ENCODE peak calls at places on chromosomes 13 and 19, in nine cellular contexts. R is GM10248; V is K562; S is left ventricle myocardium inferior; J is T-helper 1 cell; M is DMS79; T is stimulated activated CD8-positive, alpha-beta memory T cell treated with anti-CD3 and anti-CD28 coated beads, Interleukin-7, amount 100 ng/mL, for 1 hour; Z is GM23248; N is mucosa of gallbladder. U is an unnamed sample.

GRCh38 chr19:51108066-51108804 is at the start of gene CTU1:
- DNase-seq in R (peak; percentile 97), V (peak; percentile 95), S (peak; percentile 98), J (peak; percentile 98), M (peak; percentile 83), T (peak; percentile 93), Z (peak; percentile 99), N (peak; percentile 99), U (peak; percentile 100)

GRCh38 chr13:106349080-106349841 is 186.2 kb downstream of the EFNB2 start:
- DNase-seq in R (no peak), V (no peak), S (peak; percentile 14), J (no peak), M (peak; percentile 38), T (no peak), Z (no peak), N (peak; percentile 18), U (peak; percentile 10)

GRCh38 chr13:27171244-27171829 is at the start of gene USP12:
- DNase-seq in R (peak; percentile 37), V (peak; percentile 60), S (peak; percentile 37), J (peak; percentile 27), M (no peak), T (no peak), Z (no peak), N (no peak), U (peak; percentile 78)

GRCh38 chr19:35170359-35171061 is 16.0 kb downstream of the FXYD5 start:
- DNase-seq in R (no peak), V (no peak), S (no peak), J (no peak), M (no peak), T (no peak), Z (no peak), N (no peak), U (no peak)

GRCh38 chr13:21074601-21075302 is 13.4 kb upstream of the LATS2 start:
- DNase-seq in R (no peak), V (no peak), S (peak; percentile 49), J (no peak), M (no peak), T (no peak), Z (peak; percentile 67), N (no peak), U (no peak)

GRCh38 chr19:47663435-47663910 is 49.7 kb upstream of the EHD2 start:
- DNase-seq in R (no peak), V (no peak), S (no peak), J (no peak), M (no peak), T (no peak), Z (peak; percentile 92), N (no peak), U (peak; percentile 93)

GRCh38 chr19:42068361-42068755 is 1.6 kb downstream of the GRIK5 start:
- DNase-seq in R (no peak), V (no peak), S (no peak), J (no peak), M (no peak), T (no peak), Z (no peak), N (no peak), U (no peak)

GRCh38 chr13:113904411-113904810 is 40.5 kb upstream of the GAS6 start:
- DNase-seq in R (no peak), V (no peak), S (peak; percentile 64), J (no peak), M (no peak), T (no peak), Z (peak; percentile 72), N (peak; percentile 65), U (no peak)

GRCh38 chr13:29707876-29708543 is 112.5 kb upstream of the SLC7A1 start:
- DNase-seq in R (peak; percentile 55), V (peak; percentile 50), S (no peak), J (no peak), M (no peak), T (peak; percentile 1), Z (peak; percentile 79), N (no peak), U (peak; percentile 58)

GRCh38 chr13:59269476-59269875 is 894.3 kb downstream of the DIAPH3 start:
- DNase-seq in R (no peak), V (no peak), S (no peak), J (no peak), M (no peak), T (no peak), Z (peak; percentile 5), N (no peak), U (peak; percentile 2)

GRCh38 chr13:68275758-68276157 is 1045.6 kb upstream of the PCDH9 start:
- DNase-seq in R (no peak), V (no peak), S (no peak), J (no peak), M (no peak), T (no peak), Z (no peak), N (no peak), U (no peak)

GRCh38 chr13:24281188-24282008 is 28.0 kb upstream of the C1QTNF9 start:
- DNase-seq in R (no peak), V (no peak), S (no peak), J (no peak), M (no peak), T (no peak), Z (no peak), N (no peak), U (no peak)

U was measured in adipocyte.